ENCODE peak calls at places on chromosomes 13 and 19, in ten cellular contexts. G is breast epithelium, B is SK-N-SH, C is suprapubic skin, N is sigmoid colon, M is esophagus muscularis mucosa, S is HCT116, V is GM23338, X is stomach, H is transverse colon. O is an unnamed sample.
A peak's percentile ranks its signal among the peaks of the same experiment; 100 is the strongest.

GRCh38 chr13:30744056-30744684 is 8.8 kb downstream of the ALOX5AP start:
- DNase-seq in C (no peak), G (no peak), M (no peak), B (no peak), N (no peak), H (peak; percentile 71), V (no peak), S (peak; percentile 19), X (peak; percentile 56), O (peak; percentile 84)

GRCh38 chr19:30780032-30780431 is 407.8 kb downstream of the ZNF536 start:
- DNase-seq in V (no peak), N (no peak), G (no peak), B (no peak), M (peak; percentile 37), X (no peak), C (no peak), H (no peak), S (no peak), O (no peak)

GRCh38 chr13:109331898-109332297 is 454.5 kb downstream of the IRS2 start:
- DNase-seq in S (no peak), V (peak; percentile 17), C (no peak), B (peak; percentile 50), M (no peak), G (no peak), N (no peak), H (no peak), X (no peak), O (no peak)

GRCh38 chr19:11091343-11092153 is 2.3 kb downstream of the LDLR start:
- DNase-seq in V (peak; percentile 56), H (peak; percentile 79), S (peak; percentile 83), X (peak; percentile 67), C (peak; percentile 87), N (peak; percentile 89), G (peak; percentile 77), M (peak; percentile 93), B (no peak), O (no peak)

GRCh38 chr13:38993381-38993780 is 2.8 kb upstream of the STOML3 start:
- DNase-seq in H (no peak), G (no peak), V (no peak), S (no peak), N (no peak), X (no peak), C (no peak), M (no peak), B (no peak), O (no peak)

GRCh38 chr13:98207411-98207810 is 30.3 kb upstream of the RNF113B start:
- DNase-seq in H (no peak), G (no peak), N (no peak), M (no peak), X (no peak), B (no peak), C (no peak), S (no peak), V (no peak), O (no peak)

GRCh38 chr19:1307320-1307719 is 21.6 kb downstream of the EFNA2 start:
- DNase-seq in V (no peak), M (no peak), G (no peak), N (no peak), B (no peak), S (no peak), C (peak; percentile 54), X (no peak), H (no peak), O (peak; percentile 85)

GRCh38 chr19:4524808-4525562 is 6.7 kb upstream of the PLIN4 start:
- DNase-seq in X (peak; percentile 63), N (no peak), C (peak; percentile 69), M (no peak), V (peak; percentile 80), B (peak; percentile 79), G (no peak), S (peak; percentile 8), H (peak; percentile 66), O (peak; percentile 85)

GRCh38 chr19:15276620-15277019 is 44.4 kb upstream of the EPHX3 start:
- DNase-seq in H (no peak), N (no peak), M (no peak), G (no peak), B (no peak), V (no peak), X (no peak), S (no peak), C (no peak), O (no peak)

GRCh38 chr19:15280048-15280725 is 47.9 kb upstream of the EPHX3 start:
- DNase-seq in B (no peak), H (no peak), C (no peak), G (no peak), S (no peak), M (no peak), V (no peak), N (no peak), X (no peak), O (no peak)

GRCh38 chr19:15280915-15281683 is 48.9 kb upstream of the EPHX3 start:
- DNase-seq in C (peak; percentile 89), X (peak; percentile 75), G (peak; percentile 68), M (peak; percentile 97), H (peak; percentile 69), N (peak; percentile 94), S (no peak), B (peak; percentile 70), V (no peak), O (peak; percentile 95)

GRCh38 chr19:15282311-15282705 is 50.0 kb downstream of the BRD4 start:
- DNase-seq in N (no peak), H (no peak), X (no peak), G (no peak), C (no peak), B (no peak), S (no peak), V (no peak), M (no peak), O (no peak)

DNA sequence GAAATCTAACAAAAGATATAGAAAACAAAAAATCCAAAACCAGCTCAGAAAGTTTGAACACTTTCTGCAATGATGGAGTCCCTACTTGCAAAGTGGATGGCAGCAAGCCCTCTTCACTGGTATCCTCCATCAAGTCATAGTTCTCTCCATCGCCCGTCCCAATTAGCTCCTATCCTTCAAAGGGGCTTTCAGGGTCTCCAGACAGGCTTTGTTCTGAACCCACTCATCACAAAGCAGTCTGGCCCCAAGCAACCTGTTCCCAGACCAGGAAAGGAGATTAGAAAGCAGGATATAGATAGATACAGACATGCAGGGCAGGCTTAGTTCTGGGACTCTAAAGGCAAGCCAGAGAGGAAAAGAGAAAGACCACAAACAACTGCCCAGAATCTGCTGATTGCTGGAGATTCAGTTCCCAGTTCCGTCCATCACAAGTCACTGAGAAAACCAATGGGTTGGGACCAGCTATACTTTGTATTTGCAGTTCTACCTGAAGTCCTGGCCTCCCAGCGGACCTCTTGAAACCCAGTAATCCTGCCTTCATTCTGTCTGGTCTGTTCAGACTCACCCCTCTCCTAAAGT is 47.2 kb upstream of the EPHX3 start:
- DNase-seq in M (no peak), N (no peak), B (no peak), C (no peak), S (no peak), X (no peak), H (no peak), V (no peak), G (no peak), O (no peak)
- H3K27ac ChIP-seq in M (peak overlapping the region; percentile 68), N (peak overlapping the region; percentile 78), B (peak overlapping the region; percentile 86), C (peak overlapping the region; percentile 87), S (no peak overlapping the region), X (peak overlapping the region; percentile 73), H (peak overlapping the region; percentile 85), V (peak overlapping the region; percentile 87), G (peak overlapping the region; percentile 84), O (peak overlapping the region; percentile 54)

GRCh38 chr13:23087884-23088283 is 92.9 kb upstream of the SGCG start:
- DNase-seq in B (peak; percentile 34), S (peak; percentile 35), G (no peak), N (no peak), X (no peak), V (peak; percentile 70), M (no peak), H (no peak), C (no peak), O (no peak)
- TF ChIP-seq CTCF in B (peak; percentile 53), S (peak; percentile 73), G (no peak), N (no peak), X (no peak), V (peak; percentile 72), M (peak; percentile 3), H (peak; percentile 27), C (peak; percentile 10), O (no peak)

GRCh38 chr19:6677495-6677894 is 7.5 kb upstream of the TNFSF14 start:
- DNase-seq in C (no peak), H (no peak), M (no peak), V (peak; percentile 37), N (peak; percentile 18), S (no peak), G (no peak), X (no peak), B (no peak), O (no peak)

GRCh38 chr19:6674868-6675305 is 4.9 kb upstream of the TNFSF14 start:
- DNase-seq in M (peak; percentile 94), N (no peak), H (peak; percentile 67), V (peak; percentile 88), C (no peak), X (peak; percentile 59), B (no peak), G (no peak), S (no peak), O (peak; percentile 84)

GRCh38 chr19:6677924-6678689 is 8.1 kb upstream of the TNFSF14 start:
- DNase-seq in N (peak; percentile 53), C (no peak), S (no peak), G (no peak), B (peak; percentile 44), V (peak; percentile 84), M (no peak), X (no peak), H (no peak), O (peak; percentile 91)

GRCh38 chr19:6678690-6679109 is 8.7 kb upstream of the TNFSF14 start:
- DNase-seq in H (no peak), B (no peak), S (no peak), X (no peak), V (no peak), C (no peak), M (no peak), N (peak; percentile 32), G (no peak), O (no peak)

GRCh38 chr19:6676288-6676687 is 6.3 kb upstream of the TNFSF14 start:
- DNase-seq in B (no peak), G (no peak), M (no peak), N (no peak), S (no peak), X (no peak), H (no peak), V (no peak), C (no peak), O (no peak)
- TF ChIP-seq POLR2AphosphoS5 in B (no peak), G (no peak), M (no peak), N (no peak), S (no peak), X (no peak), H (no peak), V (no peak), C (no peak), O (no peak)

DNA sequence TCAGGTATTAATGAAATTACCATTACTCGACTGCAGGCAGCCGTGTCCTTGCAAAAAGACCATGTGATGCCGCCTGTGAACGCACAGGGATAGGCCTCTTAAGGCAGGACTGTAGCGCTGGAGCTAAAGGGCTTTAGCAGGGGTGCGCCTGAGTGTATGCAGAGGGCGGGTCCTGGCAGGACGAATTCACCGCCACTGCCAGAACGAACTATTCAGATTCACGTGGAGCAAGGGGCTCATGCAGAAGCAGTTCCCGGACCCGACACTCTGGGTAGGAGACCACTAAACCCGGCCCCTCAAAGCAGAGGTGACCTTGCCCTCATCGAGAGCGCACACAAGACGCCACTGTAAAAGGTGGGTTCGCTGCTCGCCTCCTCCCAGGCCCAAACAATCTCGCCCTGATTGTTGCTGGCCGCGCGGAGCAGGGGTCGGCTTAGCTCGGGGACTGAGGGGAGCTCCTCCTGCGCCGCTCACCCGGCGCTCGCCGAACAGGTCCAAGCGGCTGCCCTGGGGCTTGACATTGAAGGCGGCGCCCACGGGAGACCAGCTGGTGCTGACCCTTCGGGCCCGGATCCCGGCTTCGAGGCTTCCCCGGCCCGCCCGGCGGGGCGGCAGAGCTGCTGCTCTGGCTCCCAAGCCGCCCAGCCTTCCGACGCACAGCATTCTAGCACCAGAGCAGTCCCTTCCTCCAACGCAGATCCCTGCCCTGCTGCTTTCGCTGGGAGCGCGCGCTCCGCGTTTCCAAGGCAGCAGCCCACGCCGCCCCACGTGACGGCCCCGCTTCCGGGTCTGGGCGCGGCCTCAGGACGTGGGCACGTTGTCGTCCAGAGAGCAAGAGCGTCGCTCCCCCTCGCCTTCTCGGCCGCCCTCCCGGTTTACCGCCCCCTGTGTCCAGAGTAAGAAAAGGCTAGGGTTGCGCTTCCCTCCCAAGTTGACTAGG is at the start of gene MIPEP:
- DNase-seq in C (peak; percentile 95), V (peak; percentile 97), H (peak; percentile 94), S (peak; percentile 88), B (peak; percentile 94), N (peak; percentile 95), X (peak; percentile 93), G (peak; percentile 91), M (peak; percentile 96), O (peak; percentile 99)
- H3K27ac ChIP-seq in C (peak within 1 kb of the TSS; percentile 94), V (peak within 1 kb of the TSS; percentile 51), H (peak within 1 kb of the TSS; percentile 96), S (peak within 1 kb of the TSS; percentile 76), B (peak within 1 kb of the TSS; percentile 76), N (peak within 1 kb of the TSS; percentile 92), X (peak within 1 kb of the TSS; percentile 86), G (peak within 1 kb of the TSS; percentile 92), M (peak within 1 kb of the TSS; percentile 93), O (peak within 1 kb of the TSS; percentile 94)